ENCODE peak calls at places on chromosome 20, in eight cellular contexts. X is fibroblast of pulmonary artery; J is CD8-positive, alpha-beta T cell; Q is astrocyte of the spinal cord; V is ascending aorta; B is AG10803; P is Panc1; M is cardiac fibroblast. S is an unnamed sample.

GRCh38 chr20:63112491-63113219 is 103.3 kb downstream of the YTHDF1 start:
- DNase-seq in V (no peak), P (no peak), J (no peak), M (no peak), X (no peak), B (no peak), Q (no peak), S (no peak)

GRCh38 chr20:63973636-63974401 is 4.1 kb upstream of the ZNF512B start:
- DNase-seq in B (peak), X (peak), J (peak), M (peak), P (no peak), Q (peak), V (no peak), S (no peak)

GRCh38 chr20:62487564-62488086 is 11.8 kb upstream of the GATA5 start:
- DNase-seq in B (no peak), J (no peak), M (no peak), P (no peak), X (no peak), V (no peak), Q (no peak), S (no peak)

GRCh38 chr20:62860391-62860923 is 1.2 kb downstream of the TCFL5 start:
- DNase-seq in J (no peak), M (peak), P (no peak), X (peak), Q (no peak), V (no peak), B (peak), S (no peak)

GRCh38 chr20:50323209-50323608 is 132.6 kb downstream of the CEBPB start:
- DNase-seq in J (no peak), B (peak), X (no peak), Q (peak), M (no peak), P (no peak), V (no peak), S (no peak)

GRCh38 chr20:10762216-10762615 is 88.4 kb upstream of the JAG1 start:
- DNase-seq in M (no peak), V (no peak), P (no peak), J (no peak), Q (no peak), B (no peak), X (no peak), S (no peak)

GRCh38 chr20:833450-834150 is at the start of gene FAM110A:
- DNase-seq in Q (peak), M (peak), P (peak), B (peak), J (peak), V (peak), X (peak), S (peak)

GRCh38 chr20:36043892-36044515 is 75.6 kb downstream of the CNBD2 start:
- DNase-seq in V (no peak), B (no peak), P (no peak), Q (no peak), M (no peak), J (no peak), X (no peak), S (no peak)

GRCh38 chr20:760751-761417 is 7.4 kb downstream of the SLC52A3 start:
- DNase-seq in X (peak), Q (no peak), B (no peak), P (no peak), J (no peak), M (peak), V (no peak), S (no peak)

GRCh38 chr20:16391003-16391402 is 182.2 kb downstream of the KIF16B start:
- DNase-seq in P (no peak), B (no peak), M (no peak), V (no peak), J (no peak), X (no peak), Q (no peak), S (no peak)

GRCh38 chr20:4366076-4366475 is 350.7 kb upstream of the RNF24 start:
- DNase-seq in X (no peak), J (no peak), V (no peak), M (peak), P (no peak), B (peak), Q (no peak), S (no peak)

GRCh38 chr20:8209061-8209460 is 77.0 kb downstream of the PLCB1 start:
- DNase-seq in V (no peak), X (peak), B (peak), Q (peak), M (peak), J (no peak), P (no peak), S (no peak)

GRCh38 chr20:57397693-57398108 is 6.5 kb downstream of the RBM38 start:
- DNase-seq in J (peak), B (no peak), P (no peak), V (no peak), M (no peak), Q (no peak), X (no peak), S (no peak)

GRCh38 chr20:36063916-36064660 is 90.5 kb upstream of the EPB41L1 start:
- DNase-seq in B (no peak), P (no peak), M (no peak), Q (no peak), V (no peak), J (no peak), X (no peak), S (no peak)

GRCh38 chr20:1669304-1669703 is 11.7 kb upstream of the SIRPG start:
- DNase-seq in J (no peak), X (no peak), M (no peak), P (no peak), B (peak), Q (peak), V (no peak), S (no peak)

GRCh38 chr20:21682576-21682975 is 22.9 kb upstream of the PAX1 start:
- DNase-seq in M (no peak), Q (no peak), V (no peak), P (no peak), B (peak), X (no peak), J (no peak), S (no peak)

GRCh38 chr20:13265941-13266340 is 44.9 kb downstream of the ISM1 start:
- DNase-seq in J (no peak), B (no peak), V (no peak), X (no peak), P (no peak), M (no peak), Q (no peak), S (no peak)

GRCh38 chr20:22678678-22679077 is 94.3 kb upstream of the FOXA2 start:
- DNase-seq in B (no peak), V (no peak), J (no peak), X (no peak), Q (no peak), M (no peak), P (no peak), S (no peak)

GRCh38 chr20:10961651-10962288 is 288.0 kb upstream of the JAG1 start:
- DNase-seq in Q (peak), M (no peak), B (no peak), J (no peak), X (peak), V (no peak), P (no peak), S (no peak)

GRCh38 chr20:43389839-43390626 is 67.7 kb upstream of the SRSF6 start:
- DNase-seq in X (no peak), B (no peak), M (no peak), P (no peak), J (no peak), Q (no peak), V (no peak), S (no peak)

GRCh38 chr20:57877995-57878394 is 168.2 kb upstream of the PMEPA1 start:
- DNase-seq in X (no peak), V (no peak), J (no peak), M (no peak), Q (no peak), B (no peak), P (no peak), S (no peak)

GRCh38 chr20:16392346-16392745 is 180.9 kb downstream of the KIF16B start:
- DNase-seq in M (no peak), J (no peak), Q (no peak), B (no peak), X (no peak), V (no peak), P (no peak), S (no peak)

GRCh38 chr20:25275813-25276532 is 28.1 kb downstream of the PYGB start:
- DNase-seq in Q (no peak), J (no peak), M (no peak), V (no peak), P (no peak), X (no peak), B (no peak), S (no peak)

GRCh38 chr20:11553603-11554002 is 364.1 kb upstream of the BTBD3 start:
- DNase-seq in V (no peak), B (peak), J (no peak), M (peak), Q (peak), P (no peak), X (peak), S (no peak)

GRCh38 chr20:50628326-50628725 is 63.0 kb downstream of the RIPOR3 start:
- DNase-seq in J (no peak), B (no peak), X (no peak), M (no peak), P (no peak), Q (no peak), V (no peak), S (no peak)

GRCh38 chr20:57902478-57902877 is 192.7 kb upstream of the PMEPA1 start:
- DNase-seq in V (no peak), P (no peak), B (peak), J (no peak), M (peak), Q (peak), X (peak), S (peak)

GRCh38 chr20:50496773-50497375 is 13.3 kb upstream of the PTPN1 start:
- DNase-seq in B (no peak), J (no peak), P (no peak), M (no peak), X (no peak), V (no peak), Q (no peak), S (no peak)

GRCh38 chr20:53925651-53926401 is 144.6 kb downstream of the BCAS1 start:
- DNase-seq in M (no peak), J (no peak), V (no peak), Q (no peak), P (no peak), B (no peak), X (no peak), S (no peak)

GRCh38 chr20:22414354-22414753 is 170.0 kb downstream of the FOXA2 start:
- DNase-seq in V (no peak), X (peak), Q (no peak), M (peak), J (no peak), P (no peak), B (peak), S (no peak)

GRCh38 chr20:49646126-49646525 is 67.6 kb downstream of the B4GALT5 start:
- DNase-seq in J (no peak), V (no peak), Q (peak), X (peak), P (no peak), B (peak), M (no peak), S (no peak)

DNA sequence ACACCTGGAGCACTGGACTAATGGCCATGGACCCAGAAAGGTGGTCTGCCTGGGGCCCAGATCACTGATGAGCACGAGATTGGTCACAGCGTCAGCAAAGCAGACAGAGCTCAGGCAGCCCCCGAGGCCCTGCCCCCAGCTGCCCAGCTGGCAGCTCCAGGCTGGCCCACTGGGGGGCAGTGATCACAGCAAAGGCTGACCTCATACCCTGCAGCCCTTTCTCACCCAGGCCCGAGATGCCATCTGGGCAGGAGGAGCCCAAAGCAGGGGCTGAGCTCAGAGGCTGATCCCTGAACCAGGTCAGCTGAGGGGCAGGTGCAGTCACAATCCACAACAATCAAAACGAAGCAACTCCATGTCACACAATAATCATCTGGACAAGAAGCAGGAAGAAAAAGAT is 4.1 kb downstream of the MAP1LC3A start:
- DNase-seq in P (no peak), J (no peak), M (peak), B (no peak), Q (no peak), V (no peak), X (peak), S (no peak)
- TF ChIP-seq CTCF in P (no peak), J (no peak), M (peak), B (peak), Q (peak), V (no peak), X (peak), S (peak)

GRCh38 chr20:17647391-17648305 is 34.4 kb downstream of the RRBP1 start:
- DNase-seq in V (no peak), B (no peak), X (no peak), M (no peak), Q (no peak), J (no peak), P (no peak), S (no peak)
- H3K4me3 ChIP-seq in V (no peak), B (no peak), X (no peak), M (no peak), Q (no peak), J (no peak), P (no peak), S (no peak)

GRCh38 chr20:19185083-19185482 is 27.4 kb upstream of the SLC24A3 start:
- DNase-seq in J (no peak), V (no peak), P (no peak), M (no peak), Q (no peak), X (no peak), B (no peak), S (no peak)
- TF ChIP-seq CTCF in J (no peak), V (no peak), P (no peak), M (no peak), Q (no peak), X (no peak), B (no peak), S (no peak)

GRCh38 chr20:52103911-52104545 is 87.6 kb downstream of the ZFP64 start:
- DNase-seq in P (no peak), X (peak), M (peak), J (no peak), V (no peak), Q (peak), B (no peak), S (no peak)
- H3K4me3 ChIP-seq in P (no peak), X (peak), M (peak), J (peak), V (peak), Q (peak), B (peak), S (peak)

S was measured in kidney epithelial cell.